ENCODE peak calls at places on chromosomes 6 and 20, in seven cellular contexts. L, X, E, S, A, U and T are unnamed samples. For H3K36me3, the result is how much of the 10 kb centered on the place peaks cover.

GRCh38 chr6:108127826-108128225 is 38.0 kb upstream of the NR2E1 start:
- DNase-seq in L (no peak), E (no peak), A (no peak), U (no peak), S (no peak), X (no peak), T (peak)

GRCh38 chr6:44000164-44000842 is 126.9 kb downstream of the MRPL14 start:
- DNase-seq in S (peak), A (no peak), X (no peak), E (no peak), U (peak), L (no peak), T (no peak)

GRCh38 chr6:128244751-128245405 is 275.5 kb downstream of the PTPRK start:
- DNase-seq in E (no peak), U (peak), X (peak), A (no peak), S (no peak), L (no peak), T (peak)

GRCh38 chr6:157036245-157036681 is 259.1 kb downstream of the ARID1B start:
- DNase-seq in X (peak), E (no peak), A (no peak), L (no peak), U (peak), S (no peak), T (no peak)

GRCh38 chr6:29728173-29728879 is 5.1 kb downstream of the HLA-F start:
- DNase-seq in A (no peak), L (no peak), E (no peak), X (no peak), S (no peak), U (no peak), T (no peak)

GRCh38 chr20:43541214-43541613 is 17.6 kb upstream of the SGK2 start:
- DNase-seq in X (no peak), E (no peak), S (no peak), L (no peak), A (no peak), U (peak), T (no peak)

GRCh38 chr6:301929-302705 is 9.8 kb downstream of the DUSP22 start:
- DNase-seq in S (no peak), E (no peak), L (no peak), A (no peak), X (no peak), U (no peak), T (no peak)

GRCh38 chr20:17832236-17832635 is 132.5 kb downstream of the BANF2 start:
- DNase-seq in U (no peak), S (no peak), L (no peak), A (no peak), E (no peak), X (no peak), T (no peak)

GRCh38 chr6:56386717-56387116 is 139.3 kb upstream of the COL21A1 start:
- DNase-seq in U (no peak), S (no peak), E (no peak), X (no peak), L (no peak), A (no peak), T (no peak)

GRCh38 chr6:27870486-27870885 is 41.7 kb downstream of the OR2B2 start:
- DNase-seq in E (no peak), S (no peak), X (no peak), U (no peak), A (no peak), L (no peak), T (no peak)

GRCh38 chr20:721876-722275 is 46.3 kb upstream of the SCRT2 start:
- DNase-seq in X (no peak), A (no peak), E (no peak), U (no peak), L (no peak), S (no peak), T (no peak)

GRCh38 chr6:31270788-31271640 is 878 bp downstream of the HLA-C start:
- DNase-seq in X (peak), U (peak), E (peak), S (peak), L (peak), A (peak), T (peak)

GRCh38 chr6:42173101-42173500 is at the start of gene GUCA1A:
- DNase-seq in U (no peak), E (no peak), A (no peak), S (no peak), X (no peak), L (no peak), T (no peak)

GRCh38 chr6:27545271-27546046 is 72.6 kb upstream of the ZNF184 start:
- DNase-seq in L (no peak), A (peak), X (peak), U (peak), S (no peak), E (no peak), T (peak)

GRCh38 chr6:127641905-127642304 is 64.9 kb downstream of the C6orf58 start:
- DNase-seq in U (peak), A (peak), S (no peak), L (no peak), X (peak), E (no peak), T (peak)

GRCh38 chr6:109453594-109454482 is 1.7 kb downstream of the MICAL1 start:
- DNase-seq in U (no peak), L (no peak), E (peak), A (no peak), S (no peak), X (peak), T (no peak)

GRCh38 chr6:71977860-71978259 is 91.5 kb downstream of the RIMS1 start:
- DNase-seq in L (no peak), U (no peak), X (no peak), E (no peak), S (no peak), A (no peak), T (no peak)

GRCh38 chr20:46040902-46041535 is 12.0 kb downstream of the SLC12A5 start:
- DNase-seq in A (peak), S (no peak), E (no peak), L (peak), U (peak), X (peak), T (no peak)

GRCh38 chr6:157961116-157961515 is 20.5 kb upstream of the SYNJ2 start:
- DNase-seq in X (no peak), S (no peak), U (no peak), L (no peak), E (no peak), A (no peak), T (no peak)

GRCh38 chr6:87697581-87698552 is 4.2 kb downstream of the AKIRIN2 start:
- DNase-seq in E (no peak), A (peak), U (peak), L (no peak), X (peak), S (no peak), T (peak)

GRCh38 chr6:128570439-128571063 is 50.2 kb upstream of the PTPRK start:
- DNase-seq in S (no peak), U (peak), A (no peak), X (no peak), E (no peak), L (no peak), T (no peak)

GRCh38 chr6:53959717-53960116 is 151.5 kb upstream of the MLIP start:
- DNase-seq in X (no peak), E (no peak), A (no peak), L (no peak), U (peak), S (no peak), T (no peak)

GRCh38 chr20:3248167-3248992 is 9.4 kb upstream of the SLC4A11 start:
- DNase-seq in S (no peak), X (peak), A (peak), E (peak), U (peak), L (no peak), T (no peak)

GRCh38 chr6:170305772-170306323 is 710 bp upstream of the FAM120B start:
- DNase-seq in L (no peak), S (no peak), A (no peak), X (no peak), E (no peak), U (no peak), T (no peak)

GRCh38 chr6:155717369-155717768 is 261.7 kb upstream of the NOX3 start:
- DNase-seq in X (no peak), L (no peak), U (no peak), A (no peak), S (no peak), E (no peak), T (no peak)

GRCh38 chr6:123529843-123530242 is 106.9 kb downstream of the TRDN start:
- DNase-seq in S (no peak), U (no peak), X (no peak), L (no peak), A (no peak), E (no peak), T (no peak)

GRCh38 chr6:6221829-6222535 is 98.5 kb downstream of the F13A1 start:
- DNase-seq in U (no peak), S (no peak), X (no peak), E (no peak), A (no peak), L (no peak), T (no peak)

GRCh38 chr6:125546827-125547226 is 202.6 kb upstream of the HEY2 start:
- DNase-seq in X (peak), L (no peak), U (no peak), S (no peak), E (no peak), A (no peak), T (peak)

GRCh38 chr6:56259163-56259562 is 11.8 kb upstream of the COL21A1 start:
- DNase-seq in L (no peak), E (no peak), S (no peak), A (no peak), U (peak), X (peak), T (peak)

GRCh38 chr6:138692978-138693909 is 80.3 kb upstream of the CCDC28A start:
- DNase-seq in S (peak), U (peak), X (peak), E (peak), L (peak), A (peak), T (peak)

GRCh38 chr6:166836785-166837718 is 119.3 kb downstream of the RNASET2 start:
- DNase-seq in X (no peak), U (no peak), E (no peak), A (no peak), S (no peak), L (no peak), T (no peak)

GRCh38 chr6:79778794-79779193 is 147.7 kb downstream of the SH3BGRL2 start:
- DNase-seq in S (no peak), E (no peak), X (peak), U (no peak), A (no peak), L (no peak), T (no peak)

GRCh38 chr20:23640018-23640872 is 2.5 kb upstream of the CST3 start:
- DNase-seq in S (no peak), A (no peak), L (no peak), X (no peak), U (no peak), E (no peak), T (no peak)

GRCh38 chr20:57397693-57398108 is 6.5 kb downstream of the RBM38 start:
- DNase-seq in U (no peak), A (no peak), X (no peak), E (peak), L (peak), S (peak), T (no peak)

GRCh38 chr6:118748311-118749062 is 97.1 kb upstream of the CEP85L start:
- DNase-seq in L (no peak), E (no peak), A (peak), X (peak), S (no peak), U (peak), T (no peak)

GRCh38 chr20:13913517-13913916 is 76.9 kb downstream of the SEL1L2 start:
- DNase-seq in X (no peak), U (no peak), E (no peak), A (no peak), L (no peak), S (no peak), T (no peak)

GRCh38 chr6:16756660-16757270 is 4.5 kb downstream of the ATXN1 start:
- DNase-seq in A (no peak), X (no peak), E (no peak), U (no peak), L (no peak), S (no peak), T (no peak)

GRCh38 chr6:16757332-16757731 is 3.9 kb downstream of the ATXN1 start:
- DNase-seq in E (no peak), X (no peak), A (no peak), U (no peak), S (no peak), L (no peak), T (no peak)

GRCh38 chr6:16759181-16759645 is 2.0 kb downstream of the ATXN1 start:
- DNase-seq in S (no peak), U (no peak), E (no peak), A (no peak), L (no peak), X (no peak), T (no peak)

GRCh38 chr6:16759646-16760535 is 1.4 kb downstream of the ATXN1 start:
- DNase-seq in L (peak), X (peak), E (peak), S (peak), U (peak), A (peak), T (peak)

GRCh38 chr6:16758163-16758975 is 2.9 kb downstream of the ATXN1 start:
- DNase-seq in E (no peak), A (no peak), U (peak), L (no peak), S (no peak), X (peak), T (no peak)
- H3K27ac ChIP-seq in E (peak), A (no peak), U (peak), L (peak), S (peak), X (peak), T (peak)

DNA sequence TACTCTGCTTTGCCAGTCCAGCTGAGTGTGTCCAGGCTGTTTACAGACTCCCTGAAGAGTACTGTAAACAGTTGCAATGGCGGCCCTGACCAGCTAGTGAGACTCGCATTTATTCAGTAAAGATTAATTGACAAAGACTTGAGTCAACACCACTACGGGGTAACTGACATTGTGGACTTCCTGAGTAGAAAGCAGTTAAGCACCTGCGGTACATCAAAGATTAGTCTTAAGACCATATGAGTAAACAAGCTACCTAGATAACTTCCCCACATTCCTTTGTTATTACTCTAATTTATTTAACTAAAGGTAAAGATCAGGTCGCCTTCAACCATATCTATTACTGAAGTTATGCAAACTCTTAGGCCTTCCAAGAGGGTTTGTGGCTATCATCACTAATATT is 12.6 kb downstream of the VPS52 start:
- DNase-seq in A (no peak), S (no peak), E (no peak), U (no peak), L (no peak), X (no peak), T (no peak)
- H3K36me3 ChIP-seq in A (under half), S (half or more), E (half or more), U (under half), L (under half), X (under half), T (under half)

GRCh38 chr6:149646599-149646998 is 1.9 kb downstream of the KATNA1 start:
- DNase-seq in A (no peak), L (no peak), U (no peak), E (no peak), S (no peak), X (no peak), T (no peak)
- H3K4me3 ChIP-seq in A (no peak), L (no peak), U (peak), E (peak), S (peak), X (peak), T (no peak)

DNA sequence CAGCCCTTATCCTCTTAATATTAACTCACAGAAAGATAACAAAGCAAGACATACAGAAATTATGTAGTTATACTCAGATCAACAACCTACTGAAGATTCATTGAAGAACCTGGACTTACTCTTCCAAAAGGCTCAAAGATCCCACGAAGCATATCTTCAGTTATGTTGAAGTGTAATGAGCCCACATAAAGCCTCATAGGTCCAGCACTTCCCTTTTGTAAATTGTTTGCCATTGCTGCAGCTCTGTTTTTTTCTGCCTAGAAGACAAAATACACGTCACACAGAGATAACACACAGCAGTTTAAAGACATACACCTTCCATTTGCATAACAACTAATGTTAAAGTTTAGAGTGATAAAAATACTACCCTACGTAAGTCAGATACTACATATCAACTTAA is 20.4 kb downstream of the RBM39 start:
- DNase-seq in E (no peak), U (no peak), X (no peak), L (no peak), S (no peak), A (no peak), T (no peak)
- H3K27ac ChIP-seq in E (no peak), U (no peak), X (peak), L (no peak), S (no peak), A (no peak), T (no peak)

GRCh38 chr6:83008631-83009030 is 57.0 kb downstream of the UBE3D start:
- DNase-seq in U (no peak), A (peak), S (no peak), L (no peak), X (no peak), E (no peak), T (no peak)
- H3K36me3 ChIP-seq in U (under half), A (under half), S (under half), L (under half), X (under half), E (under half), T (under half)

GRCh38 chr20:50146214-50146613 is 7.3 kb downstream of the PEDS1 start:
- DNase-seq in A (no peak), E (no peak), L (no peak), X (no peak), U (peak), S (no peak), T (no peak)
- H3K4me3 ChIP-seq in A (no peak), E (no peak), L (peak), X (no peak), U (no peak), S (peak), T (no peak)

GRCh38 chr20:44586986-44587980 is 4.9 kb downstream of the PKIG start:
- DNase-seq in U (peak), E (no peak), A (peak), S (no peak), X (no peak), L (no peak), T (no peak)
- H3K27ac ChIP-seq in U (no peak), E (peak), A (no peak), S (peak), X (peak), L (no peak), T (no peak)

GRCh38 chr20:37305079-37305478 is 15.6 kb downstream of the MANBAL start:
- DNase-seq in A (no peak), E (no peak), U (no peak), S (no peak), L (no peak), X (no peak), T (no peak)
- H3K36me3 ChIP-seq in A (under half), E (half or more), U (under half), S (half or more), L (under half), X (under half), T (under half)

DNA sequence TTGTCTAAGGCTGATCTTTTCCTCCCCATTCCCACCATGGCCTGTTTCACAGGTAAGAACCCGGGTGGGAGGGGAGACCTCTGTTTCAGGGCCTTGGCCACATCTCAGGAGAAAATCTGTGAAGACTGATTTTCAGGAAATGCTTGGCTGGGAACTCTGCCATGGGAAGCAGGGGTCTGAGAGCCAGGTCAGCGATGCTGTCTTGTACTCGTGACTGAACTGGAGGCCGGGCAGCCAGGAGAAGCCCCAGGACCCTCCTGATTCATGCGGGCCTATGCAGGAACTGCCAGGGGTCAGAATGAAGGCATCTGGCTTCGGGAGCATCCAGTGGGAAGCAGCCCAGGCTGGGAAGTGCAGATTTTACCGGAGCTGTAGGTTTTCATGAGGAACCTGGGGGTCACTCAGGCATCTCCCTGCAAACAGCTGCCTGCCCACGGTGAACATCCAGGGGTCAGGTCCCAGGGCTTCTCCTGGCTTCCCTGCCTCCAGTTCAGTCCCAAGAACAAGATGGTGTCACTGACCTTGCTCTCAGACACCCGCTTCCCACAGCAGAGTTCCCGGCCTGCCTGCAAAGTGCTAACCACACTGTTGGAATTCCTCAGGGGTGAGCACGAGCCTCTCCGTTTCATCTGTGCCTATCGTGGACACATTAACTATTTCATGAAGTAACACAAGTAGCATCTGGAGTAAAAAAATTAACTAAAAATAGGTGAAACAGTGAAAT is 90.2 kb upstream of the SULF2 start:
- DNase-seq in S (no peak), L (no peak), U (peak), A (peak), X (peak), E (no peak), T (peak)
- H3K4me3 ChIP-seq in S (no peak), L (no peak), U (no peak), A (no peak), X (no peak), E (no peak), T (no peak)

GRCh38 chr6:15681946-15682345 is 19.1 kb upstream of the DTNBP1 start:
- DNase-seq in X (no peak), S (no peak), L (no peak), U (no peak), E (no peak), A (no peak), T (no peak)
- H3K27ac ChIP-seq in X (no peak), S (no peak), L (no peak), U (no peak), E (no peak), A (no peak), T (no peak)